ENCODE peak calls at places on chromosomes 6 and 20, in four cellular contexts. L is endothelial cell of umbilical vein, S is esophagus muscularis mucosa, F is gastrocnemius medialis. E is an unnamed sample.

GRCh38 chr6:45423111-45423900 is 45.6 kb upstream of the SUPT3H start:
- DNase-seq in F (peak; percentile 27), S (no peak), L (no peak), E (no peak)

GRCh38 chr20:45355209-45355608 is 7.0 kb upstream of the SDC4 start:
- DNase-seq in S (no peak), L (no peak), F (no peak), E (no peak)

GRCh38 chr6:114144887-114145851 is 174.2 kb upstream of the HDAC2 start:
- DNase-seq in F (no peak), L (no peak), S (no peak), E (no peak)

GRCh38 chr20:64107736-64108457 is 532 bp upstream of the NPBWR2 start:
- DNase-seq in S (no peak), F (peak; percentile 2), L (no peak), E (no peak)

GRCh38 chr20:47727170-47727880 is 58.0 kb downstream of the SULF2 start:
- DNase-seq in L (no peak), F (peak; percentile 31), S (no peak), E (no peak)

GRCh38 chr20:47181056-47181862 is 175.2 kb downstream of the ZMYND8 start:
- DNase-seq in F (no peak), L (peak; percentile 57), S (no peak), E (no peak)

GRCh38 chr20:22371843-22372242 is 212.5 kb downstream of the FOXA2 start:
- DNase-seq in F (no peak), S (no peak), L (no peak), E (no peak)

GRCh38 chr6:159935633-159936032 is 33.2 kb upstream of the IGF2R start:
- DNase-seq in S (no peak), L (no peak), F (no peak), E (no peak)

GRCh38 chr6:47047479-47048411 is 5.6 kb upstream of the ADGRF1 start:
- DNase-seq in L (peak; percentile 94), F (peak; percentile 18), S (no peak), E (no peak)

GRCh38 chr6:9540126-9540525 is 874.7 kb downstream of the TFAP2A start:
- DNase-seq in S (no peak), L (peak; percentile 62), F (no peak), E (no peak)

GRCh38 chr6:151109361-151109760 is 130.4 kb upstream of the AKAP12 start:
- DNase-seq in S (no peak), L (no peak), F (no peak), E (no peak)

GRCh38 chr6:55643868-55644267 is 64.9 kb upstream of the HMGCLL1 start:
- DNase-seq in L (no peak), S (no peak), F (no peak), E (no peak)

GRCh38 chr20:15708984-15709598 is 864.2 kb downstream of the KIF16B start:
- DNase-seq in S (no peak), F (peak; percentile 11), L (no peak), E (no peak)

GRCh38 chr20:50482396-50482890 is 27.7 kb upstream of the PTPN1 start:
- DNase-seq in S (no peak), L (no peak), F (no peak), E (no peak)
- H3K27ac ChIP-seq in S (peak overlapping the region; percentile 87), L (no peak overlapping the region), F (peak overlapping the region; percentile 62), E (peak overlapping the region; percentile 88)

GRCh38 chr6:28107506-28107905 is 16.9 kb upstream of the ZSCAN16 start:
- DNase-seq in F (no peak), L (no peak), S (no peak), E (no peak)

GRCh38 chr6:28104392-28105250 is 19.8 kb upstream of the ZSCAN16 start:
- DNase-seq in F (peak; percentile 63), S (peak; percentile 93), L (peak; percentile 72), E (no peak)

DNA sequence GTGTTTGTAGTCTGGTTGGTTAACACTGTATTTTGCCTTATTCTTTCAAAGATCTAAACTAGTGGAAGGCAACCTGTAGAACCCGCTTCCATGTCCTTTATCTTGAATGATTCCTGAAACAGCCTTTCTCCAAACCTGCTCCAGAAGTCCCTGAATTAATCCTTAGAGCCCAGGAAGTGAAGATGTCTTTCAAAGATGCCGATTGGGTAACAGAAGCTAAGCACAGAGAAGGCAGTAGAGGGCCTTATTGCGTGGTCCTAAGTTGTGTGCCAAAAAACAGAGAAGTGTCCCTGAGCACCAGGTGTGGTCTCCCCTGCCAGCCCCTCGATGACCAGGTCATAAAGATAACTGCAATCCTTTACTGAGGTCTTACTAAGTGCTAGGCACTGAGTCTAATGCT is 19.1 kb upstream of the ZSCAN16 start:
- DNase-seq in L (no peak), F (no peak), S (no peak), E (no peak)
- H3K4me3 ChIP-seq in L (peak overlapping the region; percentile 72), F (peak overlapping the region; percentile 83), S (peak overlapping the region; percentile 83), E (peak overlapping the region; percentile 69)

DNA sequence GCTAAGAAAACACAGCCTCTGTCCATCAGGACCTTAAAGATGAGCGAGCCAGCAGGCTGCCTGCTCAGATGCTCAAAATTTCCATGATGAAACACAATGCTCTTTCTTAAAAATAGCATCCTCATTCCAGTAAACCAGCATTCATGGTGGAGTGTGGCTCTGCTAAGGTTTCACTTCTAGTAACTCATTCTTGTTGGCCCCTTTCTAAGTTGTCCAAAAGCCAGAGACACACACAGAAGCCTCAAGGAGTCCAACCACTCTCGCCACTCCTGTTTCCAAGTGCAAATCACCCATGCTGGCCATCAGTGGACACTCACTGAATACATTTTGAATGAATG is 35.8 kb downstream of the ATP9A start:
- DNase-seq in S (no peak), L (no peak), F (no peak), E (no peak)
- H3K27ac ChIP-seq in S (peak overlapping the region; percentile 78), L (no peak overlapping the region), F (peak overlapping the region; percentile 70), E (peak overlapping the region; percentile 58)

DNA sequence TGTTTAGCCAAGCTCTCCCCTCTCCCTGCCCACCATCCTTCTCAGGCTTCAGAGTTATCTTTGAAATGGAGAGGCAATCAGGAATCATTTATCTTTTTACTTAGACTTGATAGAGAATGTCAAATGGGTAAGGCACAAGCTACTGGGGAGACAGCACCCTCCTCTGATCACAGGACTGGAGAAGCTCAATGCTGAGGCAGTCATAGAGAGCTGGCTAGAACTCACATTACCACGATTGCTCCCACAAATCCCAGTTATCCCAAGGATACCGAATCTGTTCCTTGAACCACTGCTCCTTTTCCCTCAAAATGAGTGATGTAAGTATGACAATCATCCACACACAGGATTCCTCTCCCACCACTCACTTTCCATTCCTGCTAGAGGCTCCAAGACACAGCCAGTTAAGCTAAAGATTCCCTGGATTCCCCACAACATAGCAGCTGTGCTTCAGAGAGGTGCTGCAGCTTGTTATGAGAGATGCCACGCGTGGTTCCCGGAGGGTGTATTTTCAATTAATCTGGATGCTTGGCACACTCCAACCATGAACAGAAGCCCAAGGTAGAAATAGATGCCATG is 96.2 kb upstream of the VGLL2 start:
- DNase-seq in L (no peak), S (no peak), F (no peak), E (no peak)
- H3K4me3 ChIP-seq in L (no peak overlapping the region), S (no peak overlapping the region), F (no peak overlapping the region), E (no peak overlapping the region)

E was measured in vagina.